ENCODE peak calls at places on chromosomes 1 and 21, in nine cellular contexts. O, T, I, E, Z, C, L, R and Y are unnamed samples.
A peak's percentile ranks its signal among the peaks of the same experiment; 100 is the strongest.

GRCh38 chr1:236269439-236269838 is 12.3 kb downstream of the ERO1B start:
- DNase-seq in L (no peak), E (no peak), R (no peak), Z (no peak), I (no peak), C (no peak), T (no peak), O (no peak), Y (no peak)

GRCh38 chr1:98210064-98210463 is 289.2 kb upstream of the DPYD start:
- DNase-seq in I (no peak), R (peak; percentile 88), L (no peak), E (no peak), O (no peak), Z (no peak), T (peak; percentile 72), C (no peak), Y (no peak)

GRCh38 chr1:18271336-18271735 is 163.7 kb downstream of the IGSF21 start:
- DNase-seq in Z (no peak), I (no peak), O (no peak), R (no peak), L (no peak), T (no peak), C (no peak), E (no peak), Y (no peak)

GRCh38 chr21:31326478-31327247 is 17.4 kb downstream of the TIAM1 start:
- DNase-seq in E (no peak), T (no peak), I (peak; percentile 85), Z (no peak), O (no peak), R (no peak), C (peak; percentile 8), L (no peak), Y (no peak)

GRCh38 chr1:222974496-222974895 is 159.7 kb downstream of the DISP1 start:
- DNase-seq in T (peak; percentile 46), R (peak; percentile 95), L (no peak), I (no peak), Z (no peak), O (no peak), E (no peak), C (no peak), Y (no peak)

GRCh38 chr1:53557369-53557768 is 98.2 kb downstream of the DMRTB1 start:
- DNase-seq in T (no peak), R (no peak), C (no peak), E (no peak), O (no peak), I (no peak), L (peak; percentile 9), Z (peak; percentile 27), Y (no peak)

GRCh38 chr1:65449214-65449823 is 28.9 kb downstream of the LEPR start:
- DNase-seq in L (no peak), R (no peak), Z (no peak), I (no peak), T (no peak), C (peak; percentile 54), E (no peak), O (no peak), Y (no peak)

GRCh38 chr1:3065797-3066196 is 3.2 kb upstream of the PRDM16 start:
- DNase-seq in Z (peak; percentile 30), R (no peak), T (no peak), C (no peak), E (no peak), L (no peak), O (no peak), I (no peak), Y (no peak)

GRCh38 chr1:5646486-5646885 is 345.7 kb downstream of the NPHP4 start:
- DNase-seq in T (no peak), L (no peak), C (no peak), E (no peak), R (no peak), I (no peak), Z (peak; percentile 13), O (no peak), Y (no peak)

GRCh38 chr1:41516168-41516961 is 31.9 kb upstream of the EDN2 start:
- DNase-seq in E (peak; percentile 97), O (peak; percentile 86), L (peak; percentile 92), T (peak; percentile 73), C (peak; percentile 92), Z (peak; percentile 93), I (no peak), R (peak; percentile 42), Y (peak; percentile 94)

GRCh38 chr21:28227881-28228623 is 764.6 kb downstream of the LTN1 start:
- DNase-seq in Z (no peak), C (no peak), O (no peak), R (no peak), L (no peak), I (no peak), T (peak; percentile 38), E (no peak), Y (no peak)

GRCh38 chr1:17436380-17437174 is 2.9 kb downstream of the RCC2 start:
- DNase-seq in L (no peak), Z (no peak), C (no peak), R (no peak), E (no peak), T (no peak), O (no peak), I (no peak), Y (no peak)

GRCh38 chr1:220045356-220046051 is 801 bp downstream of the EPRS1 start:
- DNase-seq in E (no peak), T (peak; percentile 20), O (no peak), C (no peak), R (no peak), L (no peak), I (no peak), Z (no peak), Y (no peak)

GRCh38 chr1:186722711-186723309 is 42.6 kb upstream of the PTGS2 start:
- DNase-seq in E (no peak), I (peak; percentile 33), Z (no peak), R (peak; percentile 5), C (peak; percentile 13), L (no peak), T (peak; percentile 61), O (no peak), Y (no peak)

DNA sequence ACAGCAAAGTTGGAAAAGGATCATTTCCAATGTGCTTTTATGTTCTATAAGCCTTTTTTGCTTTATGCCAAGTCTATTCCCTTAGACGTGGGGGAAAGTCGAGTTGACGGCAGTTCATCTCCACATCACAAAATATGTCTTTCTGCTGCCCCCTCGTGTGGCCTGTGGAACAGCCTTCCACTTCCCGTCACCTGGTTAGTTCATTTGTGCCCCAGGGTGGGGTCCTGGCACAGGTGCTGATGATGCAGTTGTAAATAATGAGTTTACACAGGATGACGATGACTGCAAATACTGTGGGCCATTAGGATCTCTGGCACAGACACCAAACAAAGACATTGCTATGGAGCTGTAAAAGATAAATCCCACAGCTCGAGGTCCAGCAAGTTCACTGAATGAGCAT is 10.0 kb upstream of the OTUD3 start:
- DNase-seq in Z (peak; percentile 86), I (no peak), O (no peak), T (peak; percentile 90), L (no peak), E (no peak), R (no peak), C (peak; percentile 81), Y (no peak)
- TF ChIP-seq CTCF in Z (no peak), I (no peak), O (no peak), T (peak; percentile 48), L (no peak), E (no peak), R (peak; percentile 33), C (peak; percentile 78), Y (no peak)

GRCh38 chr1:114669562-114670082 is at the start of gene DENND2C:
- DNase-seq in I (no peak), C (no peak), T (no peak), L (no peak), Z (no peak), E (no peak), R (no peak), O (no peak), Y (no peak)
- TF ChIP-seq CTCF in I (peak; percentile 2), C (no peak), T (no peak), L (no peak), Z (no peak), E (no peak), R (no peak), O (no peak), Y (no peak)

GRCh38 chr1:32886012-32886827 is at the start of gene HPCA:
- DNase-seq in C (peak; percentile 63), Z (peak; percentile 57), I (no peak), O (no peak), R (no peak), T (no peak), L (peak; percentile 60), E (peak; percentile 75), Y (peak; percentile 46)

GRCh38 chr1:32887623-32888022 is 1.3 kb downstream of the HPCA start:
- DNase-seq in T (no peak), E (no peak), I (no peak), O (no peak), R (no peak), Z (no peak), L (peak; percentile 11), C (no peak), Y (no peak)

GRCh38 chr1:32885691-32886011 is 640 bp upstream of the HPCA start:
- DNase-seq in Z (no peak), L (no peak), C (no peak), I (no peak), E (no peak), R (no peak), O (no peak), T (no peak), Y (no peak)

GRCh38 chr1:32888134-32888533 is 1.8 kb downstream of the HPCA start:
- DNase-seq in C (no peak), I (no peak), Z (no peak), T (no peak), O (no peak), L (no peak), R (no peak), E (no peak), Y (no peak)

GRCh38 chr1:32886828-32887414 is 630 bp downstream of the HPCA start:
- DNase-seq in C (no peak), L (peak; percentile 17), O (no peak), I (no peak), T (no peak), E (no peak), Z (no peak), R (no peak), Y (no peak)
- TF ChIP-seq CTCF in C (no peak), L (no peak), O (no peak), I (no peak), T (no peak), E (no peak), Z (no peak), R (no peak), Y (no peak)

GRCh38 chr1:29230553-29231378 is at the start of gene MECR:
- DNase-seq in E (peak; percentile 97), I (peak; percentile 66), R (peak; percentile 48), Z (peak; percentile 97), O (peak; percentile 96), C (peak; percentile 92), L (peak; percentile 95), T (peak; percentile 75), Y (peak; percentile 94)
- TF ChIP-seq CTCF in E (peak; percentile 31), I (peak; percentile 27), R (peak; percentile 15), Z (no peak), O (peak; percentile 3), C (peak; percentile 38), L (no peak), T (peak; percentile 30), Y (no peak)